ENCODE peak calls at places on chromosomes 1 and 21, in six cellular contexts. One of them, this sample, is unnamed.

GRCh38 chr1:38119000-38119399 is 72.4 kb upstream of the POU3F1 start:
- DNase-seq in cardiac muscle cell: no peak
- DNase-seq in psoas muscle: no peak
- DNase-seq in Peyer's patch: peak; percentile 21
- DNase-seq in dorsolateral prefrontal cortex: no peak
- DNase-seq in ovary: no peak
- DNase-seq in this sample: no peak

GRCh38 chr1:247496581-247497285 is 38.8 kb upstream of the OR2B11 start:
- DNase-seq in cardiac muscle cell: no peak
- DNase-seq in Peyer's patch: no peak
- DNase-seq in dorsolateral prefrontal cortex: no peak
- DNase-seq in psoas muscle: no peak
- DNase-seq in ovary: no peak
- DNase-seq in this sample: no peak

GRCh38 chr1:33820804-33821203 is 43.1 kb upstream of the HMGB4 start:
- DNase-seq in cardiac muscle cell: no peak
- DNase-seq in Peyer's patch: no peak
- DNase-seq in ovary: no peak
- DNase-seq in dorsolateral prefrontal cortex: no peak
- DNase-seq in psoas muscle: no peak
- DNase-seq in this sample: no peak

GRCh38 chr1:27284425-27285287 is 37.3 kb upstream of the TMEM222 start:
- DNase-seq in cardiac muscle cell: peak; percentile 86
- DNase-seq in psoas muscle: peak; percentile 88
- DNase-seq in ovary: peak; percentile 84
- DNase-seq in dorsolateral prefrontal cortex: peak; percentile 78
- DNase-seq in Peyer's patch: peak; percentile 82
- DNase-seq in this sample: no peak

GRCh38 chr1:10717296-10718082 is 79.0 kb downstream of the CASZ1 start:
- DNase-seq in ovary: no peak
- DNase-seq in Peyer's patch: no peak
- DNase-seq in psoas muscle: no peak
- DNase-seq in dorsolateral prefrontal cortex: no peak
- DNase-seq in cardiac muscle cell: no peak
- DNase-seq in this sample: no peak

GRCh38 chr1:53572802-53573148 is 113.6 kb downstream of the DMRTB1 start:
- DNase-seq in dorsolateral prefrontal cortex: no peak
- DNase-seq in psoas muscle: no peak
- DNase-seq in cardiac muscle cell: no peak
- DNase-seq in ovary: no peak
- DNase-seq in Peyer's patch: peak; percentile 6
- DNase-seq in this sample: no peak

GRCh38 chr1:210233216-210233494 is 559 bp downstream of the SERTAD4 start:
- DNase-seq in ovary: peak; percentile 33
- DNase-seq in Peyer's patch: peak; percentile 54
- DNase-seq in dorsolateral prefrontal cortex: no peak
- DNase-seq in psoas muscle: no peak
- DNase-seq in cardiac muscle cell: peak; percentile 24
- DNase-seq in this sample: peak; percentile 30

GRCh38 chr21:39141502-39141901 is 41.7 kb downstream of the PSMG1 start:
- DNase-seq in dorsolateral prefrontal cortex: no peak
- DNase-seq in Peyer's patch: no peak
- DNase-seq in psoas muscle: no peak
- DNase-seq in ovary: no peak
- DNase-seq in cardiac muscle cell: peak; percentile 20
- DNase-seq in this sample: no peak

GRCh38 chr21:10464975-10465374 is 56.4 kb upstream of the TPTE start:
- DNase-seq in cardiac muscle cell: no peak
- DNase-seq in dorsolateral prefrontal cortex: no peak
- DNase-seq in ovary: no peak
- DNase-seq in psoas muscle: no peak
- DNase-seq in Peyer's patch: no peak
- DNase-seq in this sample: no peak

GRCh38 chr1:15272009-15272781 is 25.2 kb downstream of the FHAD1 start:
- DNase-seq in dorsolateral prefrontal cortex: no peak
- DNase-seq in ovary: peak; percentile 75
- DNase-seq in Peyer's patch: peak; percentile 63
- DNase-seq in psoas muscle: no peak
- DNase-seq in cardiac muscle cell: peak; percentile 79
- DNase-seq in this sample: peak; percentile 62

GRCh38 chr1:203672354-203672753 is 45.7 kb downstream of the ATP2B4 start:
- DNase-seq in psoas muscle: peak; percentile 71
- DNase-seq in Peyer's patch: no peak
- DNase-seq in cardiac muscle cell: peak; percentile 71
- DNase-seq in dorsolateral prefrontal cortex: peak; percentile 60
- DNase-seq in ovary: peak; percentile 63
- DNase-seq in this sample: no peak

GRCh38 chr1:91513160-91513559 is 12.5 kb downstream of the CDC7 start:
- DNase-seq in dorsolateral prefrontal cortex: no peak
- DNase-seq in cardiac muscle cell: peak; percentile 57
- DNase-seq in psoas muscle: no peak
- DNase-seq in ovary: no peak
- DNase-seq in Peyer's patch: no peak
- DNase-seq in this sample: no peak

GRCh38 chr1:234262754-234263105 is 110.5 kb upstream of the COA6 start:
- DNase-seq in psoas muscle: no peak
- DNase-seq in ovary: no peak
- DNase-seq in Peyer's patch: no peak
- DNase-seq in cardiac muscle cell: no peak
- DNase-seq in dorsolateral prefrontal cortex: no peak
- DNase-seq in this sample: no peak

GRCh38 chr1:92186081-92186480 is 31.6 kb upstream of the C1orf146 start:
- DNase-seq in dorsolateral prefrontal cortex: no peak
- DNase-seq in Peyer's patch: no peak
- DNase-seq in cardiac muscle cell: peak; percentile 25
- DNase-seq in ovary: no peak
- DNase-seq in psoas muscle: no peak
- DNase-seq in this sample: no peak

GRCh38 chr21:23401278-23401677 is 2206.0 kb downstream of the MRPL39 start:
- DNase-seq in cardiac muscle cell: peak; percentile 2
- DNase-seq in dorsolateral prefrontal cortex: no peak
- DNase-seq in psoas muscle: no peak
- DNase-seq in ovary: no peak
- DNase-seq in Peyer's patch: no peak
- DNase-seq in this sample: no peak

GRCh38 chr1:232273071-232273470 is 356.9 kb downstream of the SIPA1L2 start:
- DNase-seq in dorsolateral prefrontal cortex: no peak
- DNase-seq in cardiac muscle cell: peak; percentile 45
- DNase-seq in ovary: no peak
- DNase-seq in Peyer's patch: no peak
- DNase-seq in psoas muscle: no peak
- DNase-seq in this sample: no peak

GRCh38 chr1:111516008-111516535 is 12.6 kb upstream of the ADORA3 start:
- DNase-seq in psoas muscle: peak; percentile 58
- DNase-seq in dorsolateral prefrontal cortex: no peak
- DNase-seq in Peyer's patch: no peak
- DNase-seq in ovary: peak; percentile 72
- DNase-seq in cardiac muscle cell: peak; percentile 89
- DNase-seq in this sample: peak; percentile 60

GRCh38 chr1:170562644-170563338 is 30.8 kb downstream of the GORAB start:
- DNase-seq in dorsolateral prefrontal cortex: no peak
- DNase-seq in ovary: peak; percentile 83
- DNase-seq in cardiac muscle cell: peak; percentile 95
- DNase-seq in psoas muscle: peak; percentile 65
- DNase-seq in Peyer's patch: no peak
- DNase-seq in this sample: no peak

GRCh38 chr1:26391450-26391849 is 18.9 kb upstream of the ZNF683 start:
- DNase-seq in psoas muscle: no peak
- DNase-seq in dorsolateral prefrontal cortex: no peak
- DNase-seq in ovary: no peak
- DNase-seq in cardiac muscle cell: peak; percentile 73
- DNase-seq in Peyer's patch: no peak
- DNase-seq in this sample: peak; percentile 4

GRCh38 chr1:71542155-71542554 is 461.3 kb upstream of the ZRANB2 start:
- DNase-seq in dorsolateral prefrontal cortex: no peak
- DNase-seq in Peyer's patch: no peak
- DNase-seq in cardiac muscle cell: no peak
- DNase-seq in psoas muscle: no peak
- DNase-seq in ovary: no peak
- DNase-seq in this sample: no peak

GRCh38 chr1:104072915-104073371 is 323.2 kb downstream of the AMY1C start:
- DNase-seq in cardiac muscle cell: peak; percentile 6
- DNase-seq in ovary: no peak
- DNase-seq in Peyer's patch: no peak
- DNase-seq in psoas muscle: no peak
- DNase-seq in dorsolateral prefrontal cortex: no peak
- DNase-seq in this sample: no peak

GRCh38 chr21:34599534-34600101 is 15.3 kb downstream of the RCAN1 start:
- DNase-seq in psoas muscle: no peak
- DNase-seq in dorsolateral prefrontal cortex: no peak
- DNase-seq in ovary: no peak
- DNase-seq in cardiac muscle cell: no peak
- DNase-seq in Peyer's patch: no peak
- DNase-seq in this sample: no peak

GRCh38 chr1:20893931-20894330 is 106.8 kb upstream of the HP1BP3 start:
- DNase-seq in dorsolateral prefrontal cortex: no peak
- DNase-seq in psoas muscle: no peak
- DNase-seq in Peyer's patch: no peak
- DNase-seq in ovary: no peak
- DNase-seq in cardiac muscle cell: no peak
- DNase-seq in this sample: no peak

GRCh38 chr1:162141273-162142023 is 72.0 kb downstream of the NOS1AP start:
- DNase-seq in psoas muscle: no peak
- DNase-seq in Peyer's patch: no peak
- DNase-seq in ovary: no peak
- DNase-seq in dorsolateral prefrontal cortex: no peak
- DNase-seq in cardiac muscle cell: peak; percentile 64
- DNase-seq in this sample: no peak

GRCh38 chr1:20124451-20125057 is 5.2 kb upstream of the PLA2G2D start:
- DNase-seq in ovary: peak; percentile 56
- DNase-seq in dorsolateral prefrontal cortex: no peak
- DNase-seq in psoas muscle: no peak
- DNase-seq in Peyer's patch: no peak
- DNase-seq in cardiac muscle cell: peak; percentile 91
- DNase-seq in this sample: no peak

GRCh38 chr21:46518983-46519583 is 60.4 kb downstream of the DIP2A start:
- DNase-seq in psoas muscle: no peak
- DNase-seq in dorsolateral prefrontal cortex: no peak
- DNase-seq in ovary: no peak
- DNase-seq in Peyer's patch: no peak
- DNase-seq in cardiac muscle cell: peak; percentile 62
- DNase-seq in this sample: no peak

GRCh38 chr1:234573711-234574299 is 36.2 kb downstream of the IRF2BP2 start:
- DNase-seq in psoas muscle: no peak
- DNase-seq in ovary: no peak
- DNase-seq in Peyer's patch: no peak
- DNase-seq in cardiac muscle cell: peak; percentile 64
- DNase-seq in dorsolateral prefrontal cortex: no peak
- DNase-seq in this sample: no peak

DNA sequence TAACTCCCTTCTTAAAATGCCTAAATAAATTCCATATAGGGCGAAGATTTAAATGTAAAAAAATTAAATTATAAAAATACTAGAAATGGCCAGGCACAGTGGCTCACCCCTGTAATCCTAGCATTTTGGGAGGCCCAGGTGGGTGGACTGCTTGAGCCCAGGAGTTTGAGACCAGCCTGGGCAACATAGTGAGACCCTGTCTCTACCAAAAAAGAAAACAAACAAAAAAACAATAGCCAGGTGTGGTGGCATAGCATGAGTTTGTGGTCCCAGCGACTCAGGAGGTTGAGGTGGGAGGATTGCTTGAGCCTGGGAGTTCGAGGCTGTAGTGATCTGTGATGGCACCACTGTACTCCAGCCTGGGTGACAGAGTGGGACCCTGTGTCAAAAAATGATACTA is 17.8 kb downstream of the SORT1 start:
- DNase-seq in dorsolateral prefrontal cortex: no peak
- DNase-seq in ovary: no peak
- DNase-seq in psoas muscle: no peak
- DNase-seq in cardiac muscle cell: no peak
- DNase-seq in Peyer's patch: no peak
- DNase-seq in this sample: no peak
- H3K27ac ChIP-seq in dorsolateral prefrontal cortex: peak overlapping the region; percentile 96
- H3K27ac ChIP-seq in ovary: no peak overlapping the region
- H3K27ac ChIP-seq in psoas muscle: peak overlapping the region; percentile 97
- H3K27ac ChIP-seq in cardiac muscle cell: no peak overlapping the region
- H3K27ac ChIP-seq in Peyer's patch: no peak overlapping the region
- H3K27ac ChIP-seq in this sample: no peak overlapping the region

GRCh38 chr1:175244206-175244605 is 51.6 kb upstream of the KIAA0040 start:
- DNase-seq in psoas muscle: no peak
- DNase-seq in dorsolateral prefrontal cortex: no peak
- DNase-seq in cardiac muscle cell: no peak
- DNase-seq in ovary: no peak
- DNase-seq in Peyer's patch: no peak
- DNase-seq in this sample: no peak

GRCh38 chr1:175254190-175254589 is 61.6 kb upstream of the KIAA0040 start:
- DNase-seq in dorsolateral prefrontal cortex: no peak
- DNase-seq in psoas muscle: no peak
- DNase-seq in Peyer's patch: no peak
- DNase-seq in cardiac muscle cell: no peak
- DNase-seq in ovary: no peak
- DNase-seq in this sample: no peak

GRCh38 chr1:175245324-175245723 is 52.7 kb upstream of the KIAA0040 start:
- DNase-seq in cardiac muscle cell: no peak
- DNase-seq in Peyer's patch: no peak
- DNase-seq in dorsolateral prefrontal cortex: no peak
- DNase-seq in psoas muscle: no peak
- DNase-seq in ovary: no peak
- DNase-seq in this sample: no peak

GRCh38 chr1:175252561-175252960 is 60.0 kb upstream of the KIAA0040 start:
- DNase-seq in cardiac muscle cell: no peak
- DNase-seq in Peyer's patch: no peak
- DNase-seq in psoas muscle: no peak
- DNase-seq in dorsolateral prefrontal cortex: no peak
- DNase-seq in ovary: no peak
- DNase-seq in this sample: no peak

DNA sequence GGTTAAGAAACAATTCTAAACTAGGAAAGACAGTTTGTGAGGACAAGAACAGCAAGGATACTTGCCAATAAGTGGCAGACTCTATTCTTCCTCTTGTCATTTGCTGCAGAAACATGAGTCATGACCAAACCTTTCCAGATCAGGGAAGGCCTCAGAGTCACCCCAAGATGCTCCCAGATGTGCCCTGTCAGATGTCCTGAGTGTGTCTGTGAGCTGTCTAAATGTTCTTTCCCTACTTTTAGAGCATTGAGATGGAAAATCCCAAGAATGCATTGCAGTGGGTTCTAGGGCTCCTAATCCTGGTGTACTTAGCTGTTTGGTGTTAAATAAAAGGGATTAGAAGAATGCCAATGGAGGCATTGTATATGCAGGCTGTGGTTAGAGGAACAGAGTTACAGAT is 57.5 kb upstream of the KIAA0040 start:
- DNase-seq in ovary: no peak
- DNase-seq in cardiac muscle cell: no peak
- DNase-seq in psoas muscle: no peak
- DNase-seq in Peyer's patch: no peak
- DNase-seq in dorsolateral prefrontal cortex: no peak
- DNase-seq in this sample: no peak
- H3K27ac ChIP-seq in ovary: no peak overlapping the region
- H3K27ac ChIP-seq in cardiac muscle cell: no peak overlapping the region
- H3K27ac ChIP-seq in psoas muscle: no peak overlapping the region
- H3K27ac ChIP-seq in Peyer's patch: peak overlapping the region; percentile 34
- H3K27ac ChIP-seq in dorsolateral prefrontal cortex: no peak overlapping the region
- H3K27ac ChIP-seq in this sample: no peak overlapping the region

GRCh38 chr1:151401125-151401788 is 1.9 kb downstream of the PSMB4 start:
- DNase-seq in cardiac muscle cell: no peak
- DNase-seq in Peyer's patch: no peak
- DNase-seq in ovary: no peak
- DNase-seq in psoas muscle: no peak
- DNase-seq in dorsolateral prefrontal cortex: no peak
- DNase-seq in this sample: no peak
- H3K27ac ChIP-seq in cardiac muscle cell: peak overlapping the region; percentile 83
- H3K27ac ChIP-seq in Peyer's patch: no peak overlapping the region
- H3K27ac ChIP-seq in ovary: no peak overlapping the region
- H3K27ac ChIP-seq in psoas muscle: peak overlapping the region; percentile 98
- H3K27ac ChIP-seq in dorsolateral prefrontal cortex: peak overlapping the region; percentile 96
- H3K27ac ChIP-seq in this sample: no peak overlapping the region

GRCh38 chr21:44730951-44731579 is 19.7 kb upstream of the TSPEAR start:
- DNase-seq in dorsolateral prefrontal cortex: no peak
- DNase-seq in Peyer's patch: no peak
- DNase-seq in psoas muscle: no peak
- DNase-seq in ovary: no peak
- DNase-seq in cardiac muscle cell: no peak
- DNase-seq in this sample: no peak
- H3K27ac ChIP-seq in dorsolateral prefrontal cortex: no peak overlapping the region
- H3K27ac ChIP-seq in Peyer's patch: no peak overlapping the region
- H3K27ac ChIP-seq in psoas muscle: no peak overlapping the region
- H3K27ac ChIP-seq in ovary: no peak overlapping the region
- H3K27ac ChIP-seq in cardiac muscle cell: no peak overlapping the region
- H3K27ac ChIP-seq in this sample: no peak overlapping the region

This sample was measured in substantia nigra.